ENCODE peak calls at places on chromosomes 7 and 10, in eight cellular contexts. One of them, this sample, is unnamed.
A peak's percentile ranks its signal among the peaks of the same experiment; 100 is the strongest.

GRCh38 chr7:152463714-152464311 is 28.0 kb upstream of the KMT2C start:
- DNase-seq in posterior cingulate gyrus: peak; percentile 100
- DNase-seq in NCI-H1092: peak; percentile 100
- DNase-seq in activated B cell treated with CpG ODN at 0.5 μM for 24 hours: peak; percentile 100
- DNase-seq in caudate nucleus: peak; percentile 100
- DNase-seq in PC-3: peak; percentile 98
- DNase-seq in naive B cell: peak; percentile 100
- DNase-seq in ELF-1: peak; percentile 99
- DNase-seq in this sample: peak; percentile 99

GRCh38 chr10:95248989-95249388 is 41.8 kb downstream of the PDLIM1 start:
- DNase-seq in caudate nucleus: no peak
- DNase-seq in posterior cingulate gyrus: no peak
- DNase-seq in NCI-H1092: no peak
- DNase-seq in ELF-1: no peak
- DNase-seq in naive B cell: no peak
- DNase-seq in PC-3: no peak
- DNase-seq in activated B cell treated with CpG ODN at 0.5 μM for 24 hours: no peak
- DNase-seq in this sample: no peak

GRCh38 chr10:101319241-101319915 is 34.6 kb upstream of the BTRC start:
- DNase-seq in ELF-1: peak; percentile 63
- DNase-seq in naive B cell: no peak
- DNase-seq in posterior cingulate gyrus: peak; percentile 88
- DNase-seq in activated B cell treated with CpG ODN at 0.5 μM for 24 hours: no peak
- DNase-seq in caudate nucleus: peak; percentile 79
- DNase-seq in NCI-H1092: no peak
- DNase-seq in PC-3: no peak
- DNase-seq in this sample: peak; percentile 76

GRCh38 chr10:71429304-71429703 is 32.6 kb downstream of the CDH23 start:
- DNase-seq in activated B cell treated with CpG ODN at 0.5 μM for 24 hours: no peak
- DNase-seq in naive B cell: no peak
- DNase-seq in PC-3: no peak
- DNase-seq in posterior cingulate gyrus: no peak
- DNase-seq in NCI-H1092: no peak
- DNase-seq in ELF-1: no peak
- DNase-seq in caudate nucleus: no peak
- DNase-seq in this sample: no peak

GRCh38 chr10:79375321-79376077 is 28.2 kb downstream of the PPIF start:
- DNase-seq in PC-3: peak; percentile 79
- DNase-seq in NCI-H1092: no peak
- DNase-seq in naive B cell: no peak
- DNase-seq in posterior cingulate gyrus: peak; percentile 66
- DNase-seq in ELF-1: no peak
- DNase-seq in caudate nucleus: no peak
- DNase-seq in activated B cell treated with CpG ODN at 0.5 μM for 24 hours: no peak
- DNase-seq in this sample: no peak

GRCh38 chr10:28623483-28623882 is 53.8 kb upstream of the BAMBI start:
- DNase-seq in caudate nucleus: no peak
- DNase-seq in naive B cell: no peak
- DNase-seq in NCI-H1092: no peak
- DNase-seq in ELF-1: no peak
- DNase-seq in PC-3: no peak
- DNase-seq in activated B cell treated with CpG ODN at 0.5 μM for 24 hours: no peak
- DNase-seq in posterior cingulate gyrus: no peak
- DNase-seq in this sample: no peak

GRCh38 chr10:59098387-59098786 is 78.1 kb upstream of the PHYHIPL start:
- DNase-seq in posterior cingulate gyrus: no peak
- DNase-seq in ELF-1: no peak
- DNase-seq in PC-3: no peak
- DNase-seq in activated B cell treated with CpG ODN at 0.5 μM for 24 hours: no peak
- DNase-seq in NCI-H1092: no peak
- DNase-seq in caudate nucleus: no peak
- DNase-seq in naive B cell: no peak
- DNase-seq in this sample: no peak

GRCh38 chr10:23405540-23405939 is 33.3 kb upstream of the OTUD1 start:
- DNase-seq in ELF-1: no peak
- DNase-seq in NCI-H1092: no peak
- DNase-seq in activated B cell treated with CpG ODN at 0.5 μM for 24 hours: no peak
- DNase-seq in posterior cingulate gyrus: no peak
- DNase-seq in PC-3: no peak
- DNase-seq in naive B cell: no peak
- DNase-seq in caudate nucleus: no peak
- DNase-seq in this sample: no peak

GRCh38 chr7:79455173-79455790 is 1.8 kb upstream of the MAGI2 start:
- DNase-seq in naive B cell: no peak
- DNase-seq in posterior cingulate gyrus: peak; percentile 77
- DNase-seq in ELF-1: no peak
- DNase-seq in caudate nucleus: peak; percentile 7
- DNase-seq in activated B cell treated with CpG ODN at 0.5 μM for 24 hours: no peak
- DNase-seq in PC-3: no peak
- DNase-seq in NCI-H1092: no peak
- DNase-seq in this sample: no peak

GRCh38 chr10:49606981-49607535 is 3.1 kb upstream of the SLC18A3 start:
- DNase-seq in naive B cell: peak; percentile 40
- DNase-seq in posterior cingulate gyrus: no peak
- DNase-seq in caudate nucleus: no peak
- DNase-seq in NCI-H1092: no peak
- DNase-seq in ELF-1: peak; percentile 90
- DNase-seq in activated B cell treated with CpG ODN at 0.5 μM for 24 hours: peak; percentile 51
- DNase-seq in PC-3: peak; percentile 92
- DNase-seq in this sample: peak; percentile 93

GRCh38 chr7:29987821-29988317 is 1.7 kb downstream of the SCRN1 start:
- DNase-seq in NCI-H1092: no peak
- DNase-seq in caudate nucleus: no peak
- DNase-seq in posterior cingulate gyrus: no peak
- DNase-seq in naive B cell: no peak
- DNase-seq in PC-3: peak; percentile 94
- DNase-seq in ELF-1: peak; percentile 85
- DNase-seq in activated B cell treated with CpG ODN at 0.5 μM for 24 hours: no peak
- DNase-seq in this sample: peak; percentile 61

GRCh38 chr10:12018438-12019342 is 23.9 kb downstream of the UPF2 start:
- DNase-seq in caudate nucleus: no peak
- DNase-seq in posterior cingulate gyrus: no peak
- DNase-seq in activated B cell treated with CpG ODN at 0.5 μM for 24 hours: no peak
- DNase-seq in PC-3: no peak
- DNase-seq in ELF-1: no peak
- DNase-seq in NCI-H1092: no peak
- DNase-seq in naive B cell: no peak
- DNase-seq in this sample: no peak

GRCh38 chr7:46390042-46390441 is 469.0 kb upstream of the IGFBP3 start:
- DNase-seq in caudate nucleus: no peak
- DNase-seq in NCI-H1092: no peak
- DNase-seq in posterior cingulate gyrus: no peak
- DNase-seq in naive B cell: no peak
- DNase-seq in activated B cell treated with CpG ODN at 0.5 μM for 24 hours: no peak
- DNase-seq in ELF-1: no peak
- DNase-seq in PC-3: no peak
- DNase-seq in this sample: no peak

GRCh38 chr7:132251327-132251659 is 325.0 kb downstream of the PLXNA4 start:
- DNase-seq in caudate nucleus: peak; percentile 80
- DNase-seq in posterior cingulate gyrus: peak; percentile 95
- DNase-seq in ELF-1: peak; percentile 48
- DNase-seq in activated B cell treated with CpG ODN at 0.5 μM for 24 hours: no peak
- DNase-seq in naive B cell: no peak
- DNase-seq in NCI-H1092: peak; percentile 43
- DNase-seq in PC-3: peak; percentile 79
- DNase-seq in this sample: peak; percentile 48

GRCh38 chr7:38307640-38308039 is 34.2 kb upstream of the TARP start:
- DNase-seq in ELF-1: no peak
- DNase-seq in posterior cingulate gyrus: no peak
- DNase-seq in caudate nucleus: no peak
- DNase-seq in activated B cell treated with CpG ODN at 0.5 μM for 24 hours: no peak
- DNase-seq in naive B cell: no peak
- DNase-seq in PC-3: no peak
- DNase-seq in NCI-H1092: no peak
- DNase-seq in this sample: no peak

GRCh38 chr10:23399701-23400144 is 39.2 kb upstream of the OTUD1 start:
- DNase-seq in NCI-H1092: no peak
- DNase-seq in PC-3: peak; percentile 28
- DNase-seq in activated B cell treated with CpG ODN at 0.5 μM for 24 hours: no peak
- DNase-seq in naive B cell: no peak
- DNase-seq in caudate nucleus: no peak
- DNase-seq in posterior cingulate gyrus: no peak
- DNase-seq in ELF-1: no peak
- DNase-seq in this sample: no peak

GRCh38 chr10:93106631-93107072 is 33.0 kb downstream of the CYP26A1 start:
- DNase-seq in NCI-H1092: no peak
- DNase-seq in activated B cell treated with CpG ODN at 0.5 μM for 24 hours: no peak
- DNase-seq in posterior cingulate gyrus: no peak
- DNase-seq in naive B cell: no peak
- DNase-seq in caudate nucleus: no peak
- DNase-seq in PC-3: no peak
- DNase-seq in ELF-1: no peak
- DNase-seq in this sample: no peak

GRCh38 chr10:28533571-28534304 is 820 bp downstream of the WAC start:
- DNase-seq in NCI-H1092: peak; percentile 7
- DNase-seq in caudate nucleus: peak; percentile 61
- DNase-seq in activated B cell treated with CpG ODN at 0.5 μM for 24 hours: peak; percentile 57
- DNase-seq in ELF-1: peak; percentile 46
- DNase-seq in PC-3: peak; percentile 21
- DNase-seq in posterior cingulate gyrus: no peak
- DNase-seq in naive B cell: peak; percentile 63
- DNase-seq in this sample: peak; percentile 72

GRCh38 chr7:50396856-50397255 is 53.3 kb downstream of the FIGNL1 start:
- DNase-seq in posterior cingulate gyrus: no peak
- DNase-seq in naive B cell: no peak
- DNase-seq in activated B cell treated with CpG ODN at 0.5 μM for 24 hours: no peak
- DNase-seq in PC-3: no peak
- DNase-seq in caudate nucleus: no peak
- DNase-seq in ELF-1: no peak
- DNase-seq in NCI-H1092: no peak
- DNase-seq in this sample: no peak

GRCh38 chr10:17562572-17562971 is 54.6 kb downstream of the HACD1 start:
- DNase-seq in naive B cell: no peak
- DNase-seq in posterior cingulate gyrus: no peak
- DNase-seq in PC-3: no peak
- DNase-seq in ELF-1: peak; percentile 14
- DNase-seq in activated B cell treated with CpG ODN at 0.5 μM for 24 hours: no peak
- DNase-seq in caudate nucleus: no peak
- DNase-seq in NCI-H1092: peak; percentile 2
- DNase-seq in this sample: peak; percentile 31

GRCh38 chr10:125962200-125962599 is 65.8 kb downstream of the FANK1 start:
- DNase-seq in caudate nucleus: no peak
- DNase-seq in NCI-H1092: no peak
- DNase-seq in naive B cell: no peak
- DNase-seq in posterior cingulate gyrus: no peak
- DNase-seq in ELF-1: no peak
- DNase-seq in activated B cell treated with CpG ODN at 0.5 μM for 24 hours: no peak
- DNase-seq in PC-3: no peak
- DNase-seq in this sample: no peak

GRCh38 chr10:46070749-46071148 is 24.7 kb upstream of the MSMB start:
- DNase-seq in activated B cell treated with CpG ODN at 0.5 μM for 24 hours: no peak
- DNase-seq in ELF-1: no peak
- DNase-seq in PC-3: no peak
- DNase-seq in caudate nucleus: no peak
- DNase-seq in posterior cingulate gyrus: no peak
- DNase-seq in naive B cell: no peak
- DNase-seq in NCI-H1092: no peak
- DNase-seq in this sample: no peak

GRCh38 chr7:3636131-3636860 is 335.2 kb downstream of the SDK1 start:
- DNase-seq in posterior cingulate gyrus: no peak
- DNase-seq in caudate nucleus: no peak
- DNase-seq in activated B cell treated with CpG ODN at 0.5 μM for 24 hours: no peak
- DNase-seq in PC-3: peak; percentile 5
- DNase-seq in NCI-H1092: no peak
- DNase-seq in naive B cell: no peak
- DNase-seq in ELF-1: no peak
- DNase-seq in this sample: no peak

GRCh38 chr7:36408589-36408988 is 18.9 kb downstream of the ANLN start:
- DNase-seq in naive B cell: no peak
- DNase-seq in activated B cell treated with CpG ODN at 0.5 μM for 24 hours: no peak
- DNase-seq in ELF-1: no peak
- DNase-seq in PC-3: peak; percentile 36
- DNase-seq in NCI-H1092: no peak
- DNase-seq in posterior cingulate gyrus: no peak
- DNase-seq in caudate nucleus: no peak
- DNase-seq in this sample: no peak